ENCODE peak calls at places on chromosome 14, in five cellular contexts. D is A549, B is H1, J is K562, A is GM12878. O is an unnamed sample.

GRCh38 chr14:63524537-63525155 is 18.5 kb downstream of the PPP2R5E start:
- DNase-seq in B (no peak), A (peak), D (no peak), J (no peak), O (no peak)

GRCh38 chr14:87830443-87831096 is 162.4 kb downstream of the GALC start:
- DNase-seq in D (no peak), J (no peak), B (no peak), A (no peak), O (no peak)

GRCh38 chr14:104442611-104443390 is 136.8 kb upstream of the C14orf180 start:
- DNase-seq in J (no peak), B (peak), A (no peak), D (no peak), O (no peak)

GRCh38 chr14:104728631-104729030 is 4.6 kb downstream of the ADSS1 start:
- DNase-seq in A (no peak), D (no peak), J (no peak), B (no peak), O (no peak)

GRCh38 chr14:50109342-50109741 is 7.0 kb downstream of the VCPKMT start:
- DNase-seq in J (no peak), A (no peak), B (no peak), D (peak), O (peak)

GRCh38 chr14:104732355-104732804 is 8.4 kb downstream of the ADSS1 start:
- DNase-seq in J (no peak), B (no peak), A (no peak), D (peak), O (no peak)

GRCh38 chr14:61347771-61348443 is 26.5 kb downstream of the PRKCH start:
- DNase-seq in J (no peak), D (no peak), B (no peak), A (no peak), O (no peak)

GRCh38 chr14:96146131-96146771 is 58.4 kb upstream of the BDKRB2 start:
- DNase-seq in D (peak), B (peak), J (no peak), A (no peak), O (no peak)

GRCh38 chr14:49770212-49770817 is 2.4 kb downstream of the KLHDC2 start:
- DNase-seq in J (no peak), B (no peak), D (peak), A (no peak), O (peak)

GRCh38 chr14:22541721-22542120 is 47.3 kb downstream of the DAD1 start:
- DNase-seq in B (no peak), D (no peak), A (no peak), J (no peak), O (no peak)

GRCh38 chr14:100045687-100046344 is 19.4 kb upstream of the EVL start:
- DNase-seq in J (no peak), B (no peak), A (no peak), D (no peak), O (no peak)

GRCh38 chr14:51711505-51711904 is 59.8 kb downstream of the FRMD6 start:
- DNase-seq in A (no peak), D (no peak), B (no peak), J (no peak), O (no peak)

GRCh38 chr14:100476012-100476822 is 111.0 kb downstream of the BEGAIN start:
- DNase-seq in J (no peak), D (peak), B (no peak), A (no peak), O (peak)

GRCh38 chr14:71300474-71301359 is 393.5 kb downstream of the PCNX1 start:
- DNase-seq in D (no peak), J (no peak), A (no peak), B (no peak), O (no peak)

GRCh38 chr14:65255029-65255545 is 152.8 kb upstream of the MAX start:
- DNase-seq in D (peak), A (no peak), B (no peak), J (no peak), O (peak)

GRCh38 chr14:101464984-101465794 is 96.1 kb upstream of the DIO3 start:
- DNase-seq in B (peak), D (no peak), A (no peak), J (no peak), O (no peak)

GRCh38 chr14:104464907-104465306 is 114.7 kb upstream of the C14orf180 start:
- DNase-seq in B (peak), A (no peak), D (no peak), J (no peak), O (no peak)

GRCh38 chr14:53537421-53538315 is 384.5 kb upstream of the DDHD1 start:
- DNase-seq in B (no peak), D (no peak), J (no peak), A (no peak), O (no peak)

GRCh38 chr14:58947816-58948440 is 240.5 kb upstream of the DAAM1 start:
- DNase-seq in D (peak), A (no peak), B (no peak), J (no peak), O (no peak)

GRCh38 chr14:100011568-100012325 is 53.5 kb upstream of the EVL start:
- DNase-seq in A (no peak), D (no peak), J (no peak), B (no peak), O (no peak)

GRCh38 chr14:67653651-67654280 is 20.7 kb downstream of the VTI1B start:
- DNase-seq in A (no peak), B (no peak), D (no peak), J (no peak), O (no peak)

GRCh38 chr14:104800600-104801283 is at the start of gene ZBTB42:
- DNase-seq in B (peak), J (no peak), A (no peak), D (no peak), O (peak)

GRCh38 chr14:61640158-61640833 is 55.0 kb upstream of the HIF1A start:
- DNase-seq in B (no peak), J (no peak), D (no peak), A (no peak), O (no peak)

GRCh38 chr14:95046711-95047681 is 110.3 kb downstream of the DICER1 start:
- DNase-seq in B (no peak), A (no peak), D (no peak), J (no peak), O (no peak)

GRCh38 chr14:35687335-35687939 is 121.7 kb downstream of the RALGAPA1 start:
- DNase-seq in D (peak), J (peak), B (no peak), A (peak), O (peak)

GRCh38 chr14:76129851-76130576 is 21.7 kb upstream of the GPATCH2L start:
- DNase-seq in A (no peak), D (no peak), B (no peak), J (no peak), O (no peak)

GRCh38 chr14:34548472-34548981 is 9.0 kb upstream of the EAPP start:
- DNase-seq in A (no peak), B (no peak), J (no peak), D (no peak), O (no peak)

GRCh38 chr14:72904840-72905561 is 11.1 kb upstream of the DPF3 start:
- DNase-seq in D (peak), B (peak), J (peak), A (no peak), O (peak)

GRCh38 chr14:49586673-49587460 is 687 bp upstream of the RPS29 start:
- DNase-seq in D (peak), A (peak), J (peak), B (no peak), O (peak)

GRCh38 chr14:65461730-65462129 is 49.2 kb downstream of the FUT8 start:
- DNase-seq in B (no peak), D (no peak), A (peak), J (no peak), O (no peak)

GRCh38 chr14:56400426-56400825 is 179.2 kb upstream of the TMEM260 start:
- DNase-seq in J (no peak), D (no peak), B (no peak), A (no peak), O (no peak)

GRCh38 chr14:67285876-67286452 is 44.7 kb downstream of the PALS1 start:
- DNase-seq in J (peak), D (peak), B (no peak), A (no peak), O (peak)

GRCh38 chr14:94129758-94130414 is 482 bp upstream of the IFI27L2 start:
- DNase-seq in D (peak), J (peak), B (peak), A (no peak), O (no peak)

GRCh38 chr14:34297786-34298520 is 164.1 kb downstream of the SPTSSA start:
- DNase-seq in B (no peak), D (peak), J (no peak), A (no peak), O (peak)

GRCh38 chr14:29461131-29461530 is 466.5 kb downstream of the PRKD1 start:
- DNase-seq in B (no peak), J (no peak), D (no peak), A (no peak), O (no peak)

GRCh38 chr14:29465095-29465494 is 462.6 kb downstream of the PRKD1 start:
- DNase-seq in D (no peak), B (no peak), J (no peak), A (no peak), O (no peak)

GRCh38 chr14:29462772-29463171 is 464.9 kb downstream of the PRKD1 start:
- DNase-seq in D (no peak), J (no peak), B (no peak), A (no peak), O (no peak)

GRCh38 chr14:29462271-29462670 is 465.4 kb downstream of the PRKD1 start:
- DNase-seq in B (no peak), J (no peak), A (no peak), D (no peak), O (no peak)

DNA sequence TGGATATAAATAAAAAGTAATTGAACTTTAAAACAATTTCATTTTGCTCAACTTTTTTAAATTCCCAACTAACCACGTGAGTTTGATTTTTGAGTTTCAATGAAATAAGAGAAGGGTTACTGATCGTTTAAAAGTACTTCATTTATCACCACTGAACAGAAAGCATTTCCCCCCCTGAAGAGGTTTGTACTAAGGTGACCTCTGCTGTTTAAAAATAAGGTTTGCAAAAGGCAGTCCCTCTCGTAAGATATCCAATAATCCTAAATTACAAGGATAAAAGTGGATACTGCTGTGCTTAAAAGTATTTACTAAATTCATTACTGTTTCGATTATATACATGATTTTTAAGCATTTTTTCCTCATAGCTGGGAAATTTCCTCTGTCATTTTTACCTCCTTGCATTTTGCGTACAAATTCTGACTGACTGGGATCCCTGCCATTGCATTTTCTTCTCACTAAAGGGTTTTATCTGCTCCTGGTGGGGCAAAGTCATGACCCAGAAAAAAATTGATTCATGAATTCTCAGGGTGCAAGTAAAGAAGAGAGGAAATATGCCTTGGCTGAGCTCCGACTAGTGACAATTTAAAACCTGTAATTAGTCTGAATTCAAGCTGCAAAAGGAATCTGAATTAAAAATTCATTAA is 463.8 kb downstream of the PRKD1 start:
- DNase-seq in A (no peak), D (no peak), J (no peak), B (no peak), O (no peak)
- TF ChIP-seq HDAC2 in A (no peak), D (no peak), J (no peak), B (no peak), O (no peak)

GRCh38 chr14:91295276-91295845 is 50.9 kb upstream of the GPR68 start:
- DNase-seq in B (no peak), J (no peak), A (no peak), D (no peak), O (no peak)
- TF ChIP-seq HDAC2 in B (no peak), J (no peak), A (no peak), D (no peak), O (no peak)

GRCh38 chr14:68911594-68912227 is 67.4 kb downstream of the ACTN1 start:
- DNase-seq in B (peak), J (peak), A (no peak), D (peak), O (peak)
- TF ChIP-seq HDAC2 in B (no peak), J (no peak), A (no peak), D (no peak), O (no peak)

DNA sequence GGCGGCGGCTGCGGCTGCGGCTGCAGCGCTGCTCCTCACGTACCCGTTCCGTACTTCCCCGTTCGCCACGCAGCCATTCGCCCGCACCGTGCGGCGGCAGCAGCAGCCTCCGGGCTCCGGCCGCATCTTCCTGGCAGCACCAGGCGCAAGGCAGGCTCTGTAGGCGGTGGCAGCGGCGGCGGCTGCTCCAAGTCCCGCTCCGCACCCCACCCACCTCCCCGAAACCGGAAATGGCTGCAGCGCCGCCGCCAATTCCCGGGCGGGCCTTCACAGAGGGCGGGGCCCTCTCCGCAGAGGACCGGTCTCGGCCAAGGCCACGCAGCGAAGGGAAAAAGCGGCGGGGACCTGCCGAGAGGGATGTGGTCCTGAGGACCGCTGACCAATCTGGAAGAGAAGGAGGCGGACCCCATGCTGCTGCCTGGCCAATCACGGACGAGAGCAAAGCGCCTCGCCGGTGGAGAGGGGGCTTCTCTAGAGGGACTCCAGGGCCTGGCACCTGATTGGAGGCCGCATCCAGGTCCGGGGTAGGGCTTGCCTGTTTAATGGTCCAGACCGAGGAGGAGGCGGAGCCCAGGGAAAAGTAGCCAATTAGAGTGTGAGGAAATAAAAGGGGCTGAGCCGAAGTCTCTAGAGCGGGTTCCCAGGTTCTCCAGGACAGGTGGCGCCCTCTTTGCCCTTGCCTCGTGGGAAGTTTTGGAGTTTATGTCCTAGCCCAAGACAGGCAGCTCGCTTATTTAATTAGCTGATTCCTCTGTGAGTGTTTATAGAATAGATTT is at the start of gene SPTLC2:
- DNase-seq in J (peak), A (peak), B (peak), D (peak), O (peak)
- TF ChIP-seq HDAC2 in J (no peak), A (no peak), B (no peak), D (no peak), O (peak)

GRCh38 chr14:24194873-24195185 is 412 bp downstream of the TM9SF1 start:
- DNase-seq in B (no peak), D (no peak), A (no peak), J (no peak), O (no peak)
- TF ChIP-seq HDAC2 in B (no peak), D (no peak), A (no peak), J (no peak), O (no peak)

GRCh38 chr14:85024931-85025330 is 505.0 kb upstream of the FLRT2 start:
- DNase-seq in A (no peak), J (no peak), D (no peak), B (no peak), O (no peak)
- TF ChIP-seq HDAC2 in A (no peak), J (no peak), D (no peak), B (no peak), O (no peak)

DNA sequence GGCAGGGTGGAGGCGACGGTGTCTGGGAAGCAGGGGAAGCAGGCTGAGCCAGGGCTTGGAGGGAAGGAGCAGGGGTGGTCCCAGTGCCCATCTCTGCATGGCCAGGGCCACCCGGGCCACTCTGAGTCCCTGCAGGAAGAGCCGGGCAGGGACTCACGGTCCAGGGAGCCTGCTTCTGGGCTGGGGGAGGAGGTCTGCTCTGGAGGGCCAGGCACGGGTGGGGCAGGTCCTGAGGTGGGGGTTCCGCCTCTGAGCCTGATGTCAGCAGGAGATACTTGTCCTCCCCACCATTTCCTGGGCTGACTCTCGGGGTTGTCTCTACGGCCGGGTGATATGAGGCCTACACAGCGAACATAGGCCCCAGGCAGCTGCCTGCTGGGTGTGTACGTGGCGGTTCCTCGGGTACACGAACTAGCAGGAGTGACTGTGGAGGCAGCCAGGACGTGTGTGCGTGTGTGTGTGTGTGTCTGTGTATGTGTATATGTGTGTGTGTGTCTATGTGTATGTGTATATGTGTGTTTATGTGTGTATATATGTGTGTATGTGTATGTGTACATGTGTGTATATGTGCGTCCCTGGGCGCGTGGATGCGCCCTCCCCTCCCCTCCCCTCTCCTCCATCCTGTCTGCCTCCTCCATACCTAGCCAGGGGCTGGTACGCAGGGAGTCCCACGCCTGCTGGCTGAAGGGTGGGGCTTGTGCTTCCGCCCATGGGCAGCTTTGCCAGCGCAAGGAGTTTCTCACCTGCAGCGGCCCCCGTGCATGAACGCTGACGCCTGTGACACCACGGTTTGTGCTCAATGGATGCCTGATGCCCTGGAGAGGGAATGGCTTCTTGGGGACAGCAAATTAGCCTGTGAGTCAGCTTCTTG is 30.4 kb upstream of the TRAF3 start:
- DNase-seq in B (no peak), A (no peak), D (no peak), J (no peak), O (no peak)
- TF ChIP-seq HDAC2 in B (no peak), A (no peak), D (no peak), J (no peak), O (no peak)

O was measured in HepG2.